ENCODE peak calls at places on chromosomes 2 and 18, in seven cellular contexts. L is coronary artery, F is AG10803, M is epithelial cell of esophagus, N is T1000, T is hepatocyte, S is pancreas. Z is an unnamed sample.
A peak's percentile ranks its signal among the peaks of the same experiment; 100 is the strongest.

GRCh38 chr18:35786359-35787042 is 186.0 kb upstream of the RMP24 start:
- DNase-seq in L (no peak), F (no peak), M (no peak), N (no peak), T (no peak), S (no peak), Z (no peak)

GRCh38 chr18:5417342-5417741 is 121.8 kb upstream of the ZBTB14 start:
- DNase-seq in L (no peak), F (peak; percentile 40), M (no peak), N (no peak), T (peak; percentile 50), S (no peak), Z (no peak)

GRCh38 chr18:74947417-74947816 is 261.5 kb downstream of the PTGR3 start:
- DNase-seq in L (no peak), F (no peak), M (no peak), N (no peak), T (no peak), S (no peak), Z (no peak)

GRCh38 chr2:905091-905832 is 45.4 kb upstream of the SNTG2 start:
- DNase-seq in L (no peak), F (no peak), M (no peak), N (no peak), T (no peak), S (no peak), Z (peak; percentile 34)

GRCh38 chr18:36419188-36419912 is 121.8 kb downstream of the FHOD3 start:
- DNase-seq in L (no peak), F (peak; percentile 77), M (no peak), N (no peak), T (no peak), S (no peak), Z (no peak)

GRCh38 chr18:35478520-35479435 is 19.0 kb downstream of the INO80C start:
- DNase-seq in L (no peak), F (peak; percentile 68), M (peak; percentile 99), N (peak; percentile 9), T (peak; percentile 74), S (no peak), Z (no peak)

GRCh38 chr2:164868563-164869419 is 27.2 kb upstream of the COBLL1 start:
- DNase-seq in L (no peak), F (peak; percentile 14), M (no peak), N (no peak), T (peak; percentile 14), S (no peak), Z (no peak)

GRCh38 chr2:164479460-164479859 is 141.8 kb downstream of the GRB14 start:
- DNase-seq in L (no peak), F (peak; percentile 12), M (peak; percentile 39), N (no peak), T (peak; percentile 47), S (no peak), Z (no peak)

GRCh38 chr2:128377071-128377910 is 58.6 kb upstream of the HS6ST1 start:
- DNase-seq in L (peak; percentile 64), F (no peak), M (no peak), N (no peak), T (no peak), S (no peak), Z (no peak)

GRCh38 chr2:233059797-233060499 is at the start of gene INPP5D:
- DNase-seq in L (peak; percentile 74), F (no peak), M (no peak), N (no peak), T (no peak), S (no peak), Z (peak; percentile 73)

GRCh38 chr2:239274391-239275001 is 126.3 kb downstream of the HDAC4 start:
- DNase-seq in L (peak; percentile 82), F (peak; percentile 81), M (peak; percentile 59), N (peak; percentile 42), T (no peak), S (no peak), Z (no peak)

GRCh38 chr2:85397925-85398331 is 12.2 kb downstream of the CAPG start:
- DNase-seq in L (peak; percentile 56), F (no peak), M (no peak), N (no peak), T (no peak), S (no peak), Z (no peak)

GRCh38 chr2:210617732-210618330 is 61.4 kb downstream of the CPS1 start:
- DNase-seq in L (no peak), F (peak; percentile 55), M (peak; percentile 59), N (no peak), T (peak; percentile 67), S (no peak), Z (no peak)

GRCh38 chr18:69658137-69658536 is 257.4 kb downstream of the DOK6 start:
- DNase-seq in L (no peak), F (peak; percentile 3), M (peak; percentile 14), N (no peak), T (no peak), S (no peak), Z (no peak)

GRCh38 chr2:37635359-37636208 is 35.9 kb downstream of the CDC42EP3 start:
- DNase-seq in L (no peak), F (peak; percentile 90), M (peak; percentile 97), N (peak; percentile 39), T (peak; percentile 30), S (no peak), Z (no peak)

GRCh38 chr2:48205137-48205798 is 299.0 kb upstream of the FBXO11 start:
- DNase-seq in L (no peak), F (no peak), M (no peak), N (no peak), T (no peak), S (no peak), Z (no peak)

GRCh38 chr2:107801498-107801897 is 25.2 kb upstream of the RGPD4 start:
- DNase-seq in L (no peak), F (no peak), M (peak; percentile 38), N (no peak), T (no peak), S (no peak), Z (no peak)

GRCh38 chr2:83081835-83082522 is 1377.1 kb downstream of the SUCLG1 start:
- DNase-seq in L (no peak), F (peak; percentile 59), M (peak; percentile 55), N (no peak), T (peak; percentile 64), S (no peak), Z (no peak)

GRCh38 chr2:65800998-65801397 is 368.6 kb upstream of the SPRED2 start:
- DNase-seq in L (no peak), F (peak; percentile 31), M (peak; percentile 59), N (no peak), T (no peak), S (peak; percentile 19), Z (no peak)

GRCh38 chr2:164574931-164575330 is 46.4 kb downstream of the GRB14 start:
- DNase-seq in L (no peak), F (no peak), M (no peak), N (no peak), T (no peak), S (no peak), Z (no peak)

GRCh38 chr2:48696881-48697280 is 58.6 kb downstream of the LHCGR start:
- DNase-seq in L (no peak), F (no peak), M (no peak), N (no peak), T (no peak), S (no peak), Z (no peak)